ENCODE peak calls at places on chromosomes 1 and 21, in seven cellular contexts. F is naive thymus-derived CD4-positive, alpha-beta T cell; T is upper lobe of right lung; R is mucosa of gallbladder; J is NCI-H2107; N is AML-193; H is GOT3. X is an unnamed sample.

GRCh38 chr1:241716915-241717651 is 65.0 kb downstream of the WDR64 start:
- DNase-seq in J (no peak), N (no peak), H (no peak), F (no peak), T (no peak), R (no peak), X (no peak)

GRCh38 chr1:19035356-19036048 is 79.0 kb upstream of the IFFO2 start:
- DNase-seq in F (no peak), R (no peak), T (peak; percentile 46), H (no peak), J (no peak), N (no peak), X (no peak)

GRCh38 chr1:36464605-36465393 is 615 bp upstream of the MRPS15 start:
- DNase-seq in J (peak; percentile 32), H (no peak), T (no peak), N (no peak), R (no peak), F (no peak), X (no peak)

GRCh38 chr1:92538413-92539061 is 51.8 kb upstream of the GFI1 start:
- DNase-seq in N (no peak), F (no peak), R (no peak), J (no peak), H (no peak), T (no peak), X (no peak)

GRCh38 chr1:165424454-165425283 is 20.3 kb downstream of the RXRG start:
- DNase-seq in N (no peak), J (no peak), H (no peak), T (no peak), R (no peak), F (peak; percentile 22), X (no peak)

GRCh38 chr1:151721788-151722510 is 627 bp downstream of the RIIAD1 start:
- DNase-seq in J (no peak), F (no peak), T (no peak), N (no peak), H (no peak), R (no peak), X (no peak)

GRCh38 chr1:151479462-151479861 is 20.2 kb upstream of the POGZ start:
- DNase-seq in F (no peak), H (no peak), T (no peak), J (no peak), N (no peak), R (no peak), X (no peak)

GRCh38 chr1:235575597-235575996 is 71.3 kb upstream of the B3GALNT2 start:
- DNase-seq in H (no peak), R (no peak), N (no peak), J (no peak), T (no peak), F (no peak), X (no peak)

GRCh38 chr1:243525085-243525487 is 269.2 kb downstream of the SDCCAG8 start:
- DNase-seq in H (no peak), R (no peak), F (no peak), T (no peak), N (no peak), J (no peak), X (no peak)

GRCh38 chr1:33429846-33430750 is 797 bp downstream of the PHC2 start:
- DNase-seq in T (no peak), J (no peak), F (peak; percentile 12), N (no peak), H (no peak), R (no peak), X (no peak)

GRCh38 chr21:32543975-32544374 is 41.3 kb downstream of the TCP10L start:
- DNase-seq in J (no peak), F (no peak), R (no peak), H (no peak), N (no peak), T (no peak), X (no peak)

GRCh38 chr1:93783876-93784275 is 95.1 kb downstream of the DNTTIP2 start:
- DNase-seq in N (no peak), R (no peak), H (no peak), F (no peak), T (no peak), J (no peak), X (no peak)

GRCh38 chr1:87212431-87213125 is 116.1 kb upstream of the LMO4 start:
- DNase-seq in H (no peak), N (no peak), T (no peak), J (no peak), F (no peak), R (no peak), X (no peak)

GRCh38 chr1:24483441-24483840 is 19.2 kb upstream of the RCAN3 start:
- DNase-seq in F (peak; percentile 65), T (no peak), R (no peak), N (no peak), J (no peak), H (no peak), X (no peak)

GRCh38 chr1:113608371-113608770 is 150.9 kb downstream of the PHTF1 start:
- DNase-seq in N (no peak), R (no peak), F (no peak), T (no peak), H (no peak), J (no peak), X (no peak)